ENCODE peak calls at places on chromosomes 4 and X, in six cellular contexts. G is lung, Z is endothelial cell, E is astrocyte, M is pancreas, N is astrocyte of the spinal cord. V is an unnamed sample.
A peak's percentile ranks its signal among the peaks of the same experiment; 100 is the strongest.

GRCh38 chrX:103554687-103555417 is 30.5 kb upstream of the TCEAL4 start:
- DNase-seq in G (no peak), Z (peak; percentile 59), M (no peak), N (peak; percentile 68), E (peak; percentile 39), V (no peak)

GRCh38 chrX:101385795-101386541 is at the start of gene BTK:
- DNase-seq in N (no peak), G (peak; percentile 31), Z (no peak), E (no peak), M (no peak), V (no peak)

GRCh38 chr4:48139688-48140087 is 5.6 kb upstream of the TXK start:
- DNase-seq in Z (no peak), N (no peak), M (no peak), G (no peak), E (no peak), V (no peak)

GRCh38 chr4:38315296-38315695 is 348.7 kb upstream of the KLF3 start:
- DNase-seq in Z (no peak), E (peak; percentile 30), M (no peak), N (no peak), G (no peak), V (no peak)

GRCh38 chr4:11397819-11398610 is 30.7 kb downstream of the HS3ST1 start:
- DNase-seq in E (no peak), G (no peak), M (no peak), Z (no peak), N (no peak), V (no peak)

GRCh38 chr4:24024597-24024996 is 134.8 kb upstream of the PPARGC1A start:
- DNase-seq in Z (no peak), M (no peak), G (no peak), N (no peak), E (no peak), V (no peak)

GRCh38 chr4:168141733-168142132 is 49.4 kb downstream of the ANXA10 start:
- DNase-seq in E (no peak), M (no peak), N (no peak), G (no peak), Z (no peak), V (no peak)

GRCh38 chr4:151940926-151941617 is 180.3 kb upstream of the GATB start:
- DNase-seq in G (no peak), Z (no peak), E (no peak), N (no peak), M (no peak), V (no peak)

GRCh38 chr4:5899881-5900280 is 7.0 kb upstream of the CRMP1 start:
- DNase-seq in N (no peak), M (no peak), Z (no peak), E (no peak), G (no peak), V (no peak)

GRCh38 chr4:76061977-76062376 is 12.5 kb upstream of the ART3 start:
- DNase-seq in N (no peak), Z (no peak), M (no peak), G (no peak), E (no peak), V (no peak)

GRCh38 chr4:107619065-107619464 is 101.0 kb downstream of the PAPSS1 start:
- DNase-seq in G (no peak), M (no peak), E (peak; percentile 89), Z (no peak), N (peak; percentile 85), V (no peak)

GRCh38 chrX:134095366-134095765 is 110.0 kb upstream of the GPC3 start:
- DNase-seq in N (no peak), M (no peak), E (no peak), G (no peak), Z (no peak), V (no peak)

GRCh38 chrX:122418758-122419157 is 765.3 kb upstream of the GRIA3 start:
- DNase-seq in N (no peak), Z (no peak), G (no peak), M (no peak), E (no peak), V (no peak)

GRCh38 chrX:78527263-78527662 is 131.9 kb downstream of the RTL3 start:
- DNase-seq in Z (no peak), G (no peak), M (no peak), N (peak; percentile 43), E (peak; percentile 41), V (no peak)

GRCh38 chrX:43702660-43703059 is 46.6 kb downstream of the MAOA start:
- DNase-seq in N (no peak), E (no peak), M (no peak), Z (no peak), G (no peak), V (no peak)

GRCh38 chr4:185662030-185662778 is 126.9 kb upstream of the PDLIM3 start:
- DNase-seq in M (no peak), G (no peak), N (no peak), Z (no peak), E (no peak), V (no peak)

GRCh38 chr4:91147067-91147466 is 1019.9 kb downstream of the CCSER1 start:
- DNase-seq in Z (no peak), M (no peak), N (no peak), E (no peak), G (no peak), V (no peak)

GRCh38 chrX:118254611-118255010 is 91.3 kb upstream of the WDR44 start:
- DNase-seq in G (peak; percentile 48), N (peak; percentile 58), Z (peak; percentile 53), M (peak; percentile 21), E (peak; percentile 18), V (no peak)

GRCh38 chr4:105620640-105621323 is 68.4 kb downstream of the ARHGEF38 start:
- DNase-seq in N (peak; percentile 88), M (no peak), E (peak; percentile 92), G (peak; percentile 43), Z (no peak), V (no peak)

GRCh38 chr4:169070071-169070894 is 60.2 kb upstream of the CBR4 start:
- DNase-seq in N (peak; percentile 91), E (peak; percentile 98), Z (no peak), M (no peak), G (peak; percentile 52), V (peak; percentile 37)

GRCh38 chr4:108466936-108467902 is 153.2 kb upstream of the RPL34 start:
- DNase-seq in N (peak; percentile 95), E (peak; percentile 94), G (no peak), Z (no peak), M (no peak), V (no peak)

GRCh38 chr4:148330724-148331123 is 111.5 kb downstream of the NR3C2 start:
- DNase-seq in M (no peak), Z (no peak), G (no peak), N (no peak), E (no peak), V (no peak)

GRCh38 chr4:43816107-43816506 is 632.5 kb downstream of the KCTD8 start:
- DNase-seq in G (no peak), N (peak; percentile 16), E (peak; percentile 16), Z (no peak), M (no peak), V (no peak)

GRCh38 chr4:163113921-163114703 is 52.6 kb downstream of the NAF1 start:
- DNase-seq in N (no peak), G (no peak), M (no peak), E (peak; percentile 4), Z (no peak), V (no peak)

GRCh38 chr4:163110442-163110841 is 56.2 kb downstream of the NAF1 start:
- DNase-seq in M (no peak), E (no peak), G (no peak), Z (no peak), N (no peak), V (no peak)

GRCh38 chr4:163109967-163110366 is 56.7 kb downstream of the NAF1 start:
- DNase-seq in G (no peak), E (no peak), Z (no peak), N (no peak), M (no peak), V (no peak)

GRCh38 chr4:163108614-163109013 is 58.1 kb downstream of the NAF1 start:
- DNase-seq in M (no peak), Z (no peak), E (no peak), N (no peak), G (no peak), V (no peak)

DNA sequence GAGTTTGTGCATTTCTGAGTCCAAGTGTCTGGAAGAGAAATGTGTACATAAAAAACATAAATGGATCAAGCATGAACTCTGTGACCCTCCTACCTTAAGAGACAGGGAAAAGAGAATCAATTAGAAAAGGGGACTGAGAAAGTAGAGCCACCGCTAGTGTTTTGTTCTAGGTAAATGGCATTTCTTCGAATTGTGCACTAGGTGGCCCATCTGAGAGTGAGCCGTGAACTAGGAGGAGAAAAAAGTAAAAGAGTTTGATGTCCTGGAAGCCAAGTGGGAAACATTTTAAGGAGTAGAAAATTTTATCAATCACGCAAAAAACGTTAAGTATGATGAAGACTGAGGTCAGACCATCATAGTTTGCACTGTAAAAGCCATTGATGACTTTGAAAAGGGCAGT is 55.1 kb downstream of the NAF1 start:
- DNase-seq in Z (no peak), M (no peak), G (no peak), E (no peak), N (peak; percentile 7), V (no peak)
- TF ChIP-seq CTCF in Z (peak; percentile 24), M (no peak), G (no peak), E (peak; percentile 36), N (peak; percentile 46), V (peak; percentile 5)

DNA sequence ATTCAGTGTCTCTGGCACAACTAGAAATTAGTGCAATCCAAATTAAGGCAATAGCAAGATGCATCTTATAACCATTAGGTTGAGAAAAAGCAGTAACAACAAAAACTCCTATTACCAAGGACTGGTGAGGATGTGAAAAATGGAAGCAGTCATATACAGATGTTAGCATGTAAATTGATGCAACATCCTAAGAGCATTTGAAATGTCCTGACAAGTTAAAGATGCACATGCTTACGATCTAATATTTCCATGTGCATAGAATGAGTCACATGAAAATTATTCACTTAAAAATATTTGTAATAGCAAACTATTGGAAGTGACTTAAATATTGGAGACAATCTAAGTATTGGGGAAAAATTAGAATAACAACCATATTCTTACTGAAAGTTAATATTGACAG is 163.0 kb downstream of the FAM13A start:
- DNase-seq in G (no peak), Z (no peak), N (no peak), E (peak; percentile 3), M (no peak), V (no peak)
- TF ChIP-seq CTCF in G (no peak), Z (no peak), N (no peak), E (no peak), M (no peak), V (no peak)

GRCh38 chr4:74968456-74969164 is 35.7 kb downstream of the PARM1 start:
- DNase-seq in M (no peak), Z (no peak), N (no peak), G (no peak), E (no peak), V (no peak)

GRCh38 chr4:74975082-74975481 is 42.2 kb downstream of the PARM1 start:
- DNase-seq in N (no peak), M (no peak), G (no peak), Z (no peak), E (no peak), V (no peak)

GRCh38 chr4:74967324-74967723 is 34.4 kb downstream of the PARM1 start:
- DNase-seq in E (no peak), M (no peak), Z (no peak), N (no peak), G (no peak), V (no peak)

GRCh38 chr4:74970577-74970976 is 37.7 kb downstream of the PARM1 start:
- DNase-seq in N (no peak), E (no peak), M (no peak), Z (no peak), G (no peak), V (no peak)

GRCh38 chr4:74969507-74970474 is 36.9 kb downstream of the PARM1 start:
- DNase-seq in Z (no peak), M (peak; percentile 14), E (no peak), G (no peak), N (no peak), V (no peak)
- TF ChIP-seq CTCF in Z (no peak), M (no peak), E (no peak), G (no peak), N (no peak), V (no peak)

GRCh38 chrX:2652106-2652505 is 39.0 kb upstream of the CD99 start:
- DNase-seq in N (no peak), Z (no peak), M (no peak), G (no peak), E (no peak), V (no peak)
- TF ChIP-seq CTCF in N (peak; percentile 41), Z (peak; percentile 39), M (no peak), G (no peak), E (no peak), V (peak; percentile 18)